ENCODE peak calls at places on chromosomes 7 and 10, in seven cellular contexts. J is K562, W is HepG2, Q is H1, V is GM12878, P is HCT116, Z is SK-N-SH. K is an unnamed sample.

GRCh38 chr10:86914734-86915133 is 42.7 kb downstream of the MMRN2 start:
- DNase-seq in J (no peak), W (no peak), Q (no peak), V (no peak), P (no peak), Z (no peak), K (no peak)

GRCh38 chr10:77504196-77504869 is 133.3 kb downstream of the KCNMA1 start:
- DNase-seq in J (no peak), W (no peak), Q (no peak), V (no peak), P (peak; percentile 34), Z (no peak), K (no peak)

GRCh38 chr7:11193131-11193867 is 219.6 kb downstream of the PHF14 start:
- DNase-seq in J (no peak), W (peak; percentile 13), Q (peak; percentile 31), V (no peak), P (no peak), Z (no peak), K (no peak)

GRCh38 chr7:81666209-81666608 is 103.6 kb downstream of the HGF start:
- DNase-seq in J (no peak), W (no peak), Q (no peak), V (no peak), P (no peak), Z (no peak), K (no peak)

GRCh38 chr7:67525588-67525987 is 529.0 kb downstream of the TYW1 start:
- DNase-seq in J (no peak), W (no peak), Q (peak; percentile 27), V (no peak), P (no peak), Z (no peak), K (no peak)

GRCh38 chr10:61108880-61109279 is 164.9 kb upstream of the RHOBTB1 start:
- DNase-seq in J (peak; percentile 64), W (no peak), Q (no peak), V (no peak), P (no peak), Z (no peak), K (no peak)

GRCh38 chr7:132373041-132373440 is 203.2 kb downstream of the PLXNA4 start:
- DNase-seq in J (no peak), W (no peak), Q (no peak), V (no peak), P (no peak), Z (no peak), K (no peak)

GRCh38 chr7:80240265-80241025 is 105.8 kb downstream of the GNAI1 start:
- DNase-seq in J (no peak), W (no peak), Q (no peak), V (no peak), P (no peak), Z (no peak), K (no peak)

GRCh38 chr7:44114586-44115310 is 8.6 kb downstream of the POLD2 start:
- DNase-seq in J (no peak), W (no peak), Q (no peak), V (no peak), P (no peak), Z (no peak), K (no peak)

GRCh38 chr7:42572046-42572445 is 335.0 kb upstream of the GLI3 start:
- DNase-seq in J (no peak), W (no peak), Q (no peak), V (no peak), P (no peak), Z (no peak), K (no peak)

GRCh38 chr7:158811461-158811860 is 17.8 kb downstream of the ESYT2 start:
- DNase-seq in J (peak; percentile 20), W (no peak), Q (no peak), V (no peak), P (no peak), Z (no peak), K (peak; percentile 27)

GRCh38 chr7:129553861-129554530 is 51.7 kb downstream of the SMKR1 start:
- DNase-seq in J (no peak), W (no peak), Q (no peak), V (no peak), P (no peak), Z (no peak), K (no peak)
- TF ChIP-seq JUND in J (no peak), W (no peak), Q (no peak), V (no peak), P (no peak), Z (no peak), K (no peak)

DNA sequence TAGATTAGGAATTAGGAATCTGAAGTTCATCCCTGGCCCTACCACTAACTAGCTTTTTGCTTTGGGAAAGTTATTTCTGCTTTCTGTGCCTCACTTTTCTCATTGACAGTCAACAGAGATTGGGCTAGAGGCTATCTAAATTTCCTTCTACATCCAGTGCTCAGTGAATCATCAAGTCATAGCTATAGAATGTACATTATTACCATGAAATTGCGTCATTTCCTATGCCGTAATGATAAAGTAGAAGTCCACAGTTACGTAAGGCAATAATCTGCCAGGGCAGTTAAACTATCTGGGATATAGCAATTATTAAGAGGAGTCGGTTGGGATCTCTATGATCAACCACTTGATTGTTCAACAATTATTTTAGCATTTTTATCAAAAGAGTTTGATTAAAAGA is 64.4 kb downstream of the ITGB8 start:
- DNase-seq in J (no peak), W (no peak), Q (no peak), V (no peak), P (no peak), Z (no peak), K (no peak)
- TF ChIP-seq JUND in J (no peak), W (no peak), Q (no peak), V (no peak), P (no peak), Z (no peak), K (no peak)

GRCh38 chr7:106947244-106947728 is 82.2 kb downstream of the PIK3CG start:
- DNase-seq in J (peak; percentile 90), W (peak; percentile 35), Q (peak; percentile 83), V (no peak), P (peak; percentile 68), Z (peak; percentile 72), K (peak; percentile 74)
- TF ChIP-seq JUND in J (peak; percentile 61), W (no peak), Q (no peak), V (no peak), P (no peak), Z (peak; percentile 6), K (no peak)

DNA sequence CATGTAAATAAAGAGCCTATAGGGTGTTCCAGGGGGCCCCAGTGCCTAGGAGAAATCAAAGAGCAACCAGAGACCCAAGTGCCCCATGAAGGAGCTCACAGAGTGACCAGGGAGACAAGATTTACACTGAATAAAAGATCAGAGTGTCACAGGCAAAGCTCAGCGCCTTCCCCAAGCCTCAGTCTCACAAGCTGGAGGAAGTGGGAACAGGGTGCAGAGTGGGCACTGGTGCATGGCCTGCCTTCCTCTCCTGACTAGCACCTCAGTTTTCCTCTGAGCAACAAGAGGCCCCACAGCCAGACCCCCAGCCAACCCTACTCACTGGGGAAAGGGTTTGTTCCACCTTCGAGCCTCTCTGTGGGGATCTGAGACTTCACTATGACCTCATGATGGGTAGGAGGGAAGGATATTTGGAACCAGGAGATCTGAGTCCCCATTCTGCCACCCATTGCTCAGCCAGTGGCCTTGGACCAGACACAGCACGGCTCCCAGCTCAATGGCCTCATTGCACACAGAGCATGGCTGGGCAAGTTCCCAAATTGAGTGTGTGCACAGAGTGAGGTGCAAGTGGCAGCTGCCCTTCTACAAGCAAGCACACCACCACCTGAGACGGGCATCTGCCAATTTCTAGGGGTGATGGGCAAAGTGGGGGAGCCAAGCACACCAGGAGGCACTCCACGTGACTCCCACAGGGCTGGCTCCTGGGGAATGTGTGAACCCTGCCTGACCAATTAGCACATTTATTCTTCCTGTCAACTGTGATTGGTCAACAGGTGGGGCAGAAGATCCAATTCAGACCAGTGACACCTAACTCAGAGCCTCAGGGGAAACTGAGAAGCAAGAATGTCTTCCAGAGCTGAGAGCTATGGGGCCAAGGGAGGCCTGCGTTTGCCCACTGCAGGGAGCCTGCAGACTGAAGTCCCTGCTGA is 15.7 kb downstream of the TMEM273 start:
- DNase-seq in J (no peak), W (no peak), Q (no peak), V (no peak), P (no peak), Z (no peak), K (no peak)
- TF ChIP-seq JUND in J (no peak), W (no peak), Q (no peak), V (no peak), P (no peak), Z (no peak), K (no peak)

DNA sequence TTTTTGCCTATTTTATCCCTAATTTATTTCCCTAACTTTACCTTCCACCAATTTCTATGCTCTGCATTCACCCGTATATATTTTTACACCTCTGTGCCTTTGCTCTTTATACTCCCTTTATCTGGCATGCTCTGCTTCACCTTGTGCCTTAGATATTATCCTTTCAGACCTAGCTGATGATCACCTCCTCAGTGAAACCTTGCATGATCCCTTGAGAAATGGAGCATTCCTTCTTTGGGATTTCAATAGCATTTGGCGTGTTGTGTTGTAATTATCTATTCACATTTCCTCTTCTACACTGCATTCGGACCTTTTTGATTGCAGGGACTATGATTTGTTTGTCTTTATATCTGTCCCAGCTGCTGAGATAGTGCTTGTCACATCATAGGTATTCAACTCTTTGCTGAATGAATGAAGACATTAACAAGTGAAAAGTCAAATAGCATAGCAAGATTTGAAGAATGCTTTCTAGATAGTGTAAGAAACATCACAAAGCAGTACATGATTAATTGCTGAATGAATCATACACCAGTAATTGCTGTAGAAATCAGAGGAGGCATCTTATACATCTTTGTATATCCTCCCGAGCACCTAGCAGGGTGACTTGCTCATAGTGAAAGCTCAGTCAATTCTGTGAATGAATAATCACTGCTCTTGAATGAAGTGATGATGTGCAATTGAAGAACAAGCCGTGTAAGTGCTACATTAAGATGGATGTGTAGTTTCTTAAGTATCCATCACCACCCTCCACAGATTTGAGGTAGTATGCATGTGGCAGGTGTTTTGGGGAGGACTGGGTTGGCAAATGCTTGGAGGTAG is 2.0 kb upstream of the TM9SF3 start:
- DNase-seq in J (no peak), W (no peak), Q (no peak), V (peak; percentile 50), P (no peak), Z (no peak), K (no peak)
- TF ChIP-seq JUND in J (no peak), W (no peak), Q (no peak), V (peak; percentile 55), P (no peak), Z (no peak), K (no peak)

K was measured in T47D.